ENCODE peak calls at places on chromosomes 13 and 19, in eight cellular contexts. K, A, F, N, S, O, Q and C are unnamed samples.
A peak's percentile ranks its signal among the peaks of the same experiment; 100 is the strongest.

GRCh38 chr13:47334173-47334572 is 437.3 kb upstream of the HTR2A start:
- DNase-seq in K (peak; percentile 27), N (no peak), Q (no peak), A (no peak), F (no peak), O (peak; percentile 89), S (no peak), C (no peak)

GRCh38 chr13:67158903-67159302 is 71.2 kb downstream of the PCDH9 start:
- DNase-seq in S (no peak), O (no peak), F (no peak), Q (no peak), N (no peak), K (no peak), A (no peak), C (no peak)

GRCh38 chr19:35904312-35905068 is 2.2 kb downstream of the HCST start:
- DNase-seq in N (no peak), Q (no peak), F (no peak), A (no peak), S (no peak), O (no peak), K (no peak), C (no peak)

GRCh38 chr19:40690699-40691420 is 409 bp upstream of the NUMBL start:
- DNase-seq in K (peak; percentile 97), F (peak; percentile 83), Q (peak; percentile 92), A (peak; percentile 96), S (peak; percentile 97), N (peak; percentile 97), O (peak; percentile 97), C (peak; percentile 97)

GRCh38 chr19:43901395-43902390 is 33.4 kb downstream of the ZNF45 start:
- DNase-seq in O (peak; percentile 93), Q (peak; percentile 81), A (peak; percentile 57), K (peak; percentile 79), S (peak; percentile 91), N (peak; percentile 91), F (peak; percentile 78), C (peak; percentile 85)

GRCh38 chr13:97233499-97233898 is 11.4 kb downstream of the MBNL2 start:
- DNase-seq in S (no peak), N (peak; percentile 21), A (no peak), O (no peak), K (no peak), F (no peak), Q (no peak), C (no peak)

GRCh38 chr13:100520936-100521765 is 67.4 kb downstream of the GGACT start:
- DNase-seq in Q (no peak), K (no peak), N (peak; percentile 67), A (no peak), S (no peak), O (no peak), F (no peak), C (no peak)

GRCh38 chr13:76523740-76524382 is 362.3 kb downstream of the KCTD12 start:
- DNase-seq in S (no peak), K (no peak), Q (no peak), N (no peak), A (no peak), F (no peak), O (no peak), C (no peak)

GRCh38 chr13:21537105-21537504 is 66.9 kb downstream of the MICU2 start:
- DNase-seq in K (no peak), A (no peak), Q (no peak), S (no peak), O (peak; percentile 30), F (no peak), N (no peak), C (no peak)

GRCh38 chr19:56162258-56162657 is 13.6 kb upstream of the GALP start:
- DNase-seq in A (no peak), Q (no peak), N (no peak), S (no peak), K (no peak), F (no peak), O (no peak), C (no peak)

GRCh38 chr19:31135841-31136240 is 213.4 kb downstream of the TSHZ3 start:
- DNase-seq in N (no peak), F (no peak), O (peak; percentile 84), S (no peak), Q (no peak), A (no peak), K (no peak), C (no peak)

GRCh38 chr13:29369060-29369743 is 226.3 kb downstream of the SLC7A1 start:
- DNase-seq in S (no peak), Q (no peak), O (peak; percentile 69), F (peak; percentile 39), A (no peak), N (peak; percentile 76), K (no peak), C (peak; percentile 73)

GRCh38 chr13:81395368-81395767 is 1054.4 kb upstream of the SPRY2 start:
- DNase-seq in O (no peak), S (peak; percentile 75), A (no peak), F (peak; percentile 67), Q (no peak), K (no peak), N (peak; percentile 59), C (peak; percentile 40)

DNA sequence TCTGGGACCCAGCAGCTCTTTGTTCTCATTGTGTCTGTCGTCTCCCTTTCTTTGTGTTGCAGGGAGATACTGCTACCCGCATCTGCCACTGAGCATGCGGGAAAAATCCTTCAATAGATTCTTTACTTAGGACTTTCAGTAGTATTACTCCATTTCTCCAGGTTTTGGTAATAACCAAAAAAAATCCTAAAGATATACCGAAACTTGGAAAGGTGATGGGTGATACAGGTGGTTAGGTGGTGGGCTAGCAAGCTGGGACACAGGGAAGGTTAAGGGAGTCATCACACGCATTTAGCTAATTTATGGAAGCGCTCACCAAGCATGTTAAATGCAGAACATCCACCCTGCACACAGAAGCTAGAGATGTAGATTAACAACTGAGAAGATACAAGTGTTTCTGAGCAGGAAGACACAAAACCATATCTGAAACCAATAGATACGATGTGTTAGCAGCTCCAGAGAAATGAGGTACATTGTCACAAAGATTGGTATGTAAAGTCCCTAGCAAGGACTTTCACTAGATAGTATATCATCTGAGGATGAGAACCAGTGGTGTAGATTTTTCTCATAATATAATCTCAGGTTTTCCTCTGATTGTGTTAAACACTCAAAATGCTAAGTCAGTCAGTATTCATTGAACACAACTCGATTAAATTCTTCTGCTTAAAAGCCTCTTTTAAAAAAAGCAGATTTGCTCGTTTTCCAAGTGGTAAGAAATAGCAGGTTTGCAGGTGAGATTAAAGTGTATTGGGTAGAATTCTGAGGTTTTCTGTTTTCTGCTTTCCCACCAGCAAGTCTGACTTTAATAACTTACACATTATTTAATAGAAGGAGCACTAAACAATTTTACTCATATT is 1.3 kb upstream of the SLAIN1 start:
- DNase-seq in O (no peak), F (peak; percentile 45), Q (no peak), S (no peak), N (peak; percentile 69), K (no peak), A (no peak), C (no peak)
- H3K4me3 ChIP-seq in O (no peak overlapping the region), F (no peak overlapping the region), Q (no peak overlapping the region), S (no peak overlapping the region), N (peak overlapping the region; percentile 83), K (peak overlapping the region; percentile 82), A (peak overlapping the region; percentile 98), C (no peak overlapping the region)

DNA sequence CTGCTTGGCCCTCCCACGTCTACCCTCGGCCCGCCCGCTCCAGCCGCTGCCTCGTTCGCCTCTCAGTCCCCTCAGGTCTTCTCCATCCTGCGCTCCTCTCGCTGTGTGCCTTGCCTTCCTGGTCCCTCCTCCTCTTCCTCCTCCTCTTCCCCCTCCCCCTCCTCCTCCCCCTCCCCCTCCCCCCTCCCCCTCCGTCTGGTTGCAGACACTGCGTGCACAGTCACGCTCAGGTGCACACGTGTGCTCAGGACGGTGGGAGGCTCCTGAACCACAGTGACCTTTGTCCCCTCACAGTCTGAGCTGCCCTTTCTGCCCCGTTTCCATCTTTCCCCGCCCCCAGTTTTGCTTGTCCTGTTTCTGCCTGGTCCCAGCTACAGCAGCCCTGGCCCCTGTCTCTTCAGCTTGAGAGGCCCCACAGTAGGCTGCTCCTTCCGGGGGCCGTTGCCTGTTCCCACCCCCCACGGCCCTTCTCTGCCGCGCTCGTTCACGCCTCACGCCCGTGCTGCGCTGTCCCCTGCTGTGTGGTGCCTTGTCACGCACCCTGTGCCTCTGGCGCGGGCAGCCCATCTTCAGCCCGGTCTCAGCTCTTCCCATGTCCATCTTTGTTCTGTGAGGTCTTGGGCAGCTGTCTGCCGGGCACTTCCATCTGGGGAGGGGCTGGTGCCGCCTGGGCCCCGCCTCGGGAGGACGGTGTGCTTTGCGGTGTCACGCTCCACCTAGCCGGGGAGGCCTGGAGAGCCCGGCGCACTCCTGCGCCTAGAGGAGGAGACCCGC is 13.8 kb upstream of the RPS15 start:
- DNase-seq in O (no peak), A (no peak), N (no peak), K (no peak), Q (no peak), S (no peak), F (no peak), C (no peak)
- H3K36me3 ChIP-seq in O (peaks cover 20% of the 10 kb centered on the region), A (peaks cover 94% of the 10 kb centered on the region), N (no peaks in the 10 kb centered on the region), K (peaks cover 91% of the 10 kb centered on the region), Q (peaks cover 79% of the 10 kb centered on the region), S (peaks cover 23% of the 10 kb centered on the region), F (peaks cover 93% of the 10 kb centered on the region), C (peaks cover 63% of the 10 kb centered on the region)

GRCh38 chr19:54138777-54139256 is 1.3 kb downstream of the CNOT3 start:
- DNase-seq in O (no peak), S (no peak), K (no peak), F (no peak), A (no peak), N (no peak), Q (no peak), C (no peak)
- H3K4me1 ChIP-seq in O (peaks cover 26% of the 10 kb centered on the region), S (peaks cover 16% of the 10 kb centered on the region), K (peaks cover 31% of the 10 kb centered on the region), F (no peaks in the 10 kb centered on the region), A (peaks cover 39% of the 10 kb centered on the region), N (peaks cover 8% of the 10 kb centered on the region), Q (peaks cover 19% of the 10 kb centered on the region), C (no peaks in the 10 kb centered on the region)

GRCh38 chr19:49490287-49491029 is 3.0 kb downstream of the RPL13A start:
- DNase-seq in Q (no peak), O (no peak), N (no peak), S (no peak), A (no peak), K (no peak), F (no peak), C (no peak)

GRCh38 chr19:49488863-49489537 is 1.6 kb downstream of the RPL13A start:
- DNase-seq in A (no peak), F (no peak), O (peak; percentile 60), Q (no peak), K (no peak), N (peak; percentile 16), S (no peak), C (no peak)

GRCh38 chr19:49488046-49488862 is 846 bp downstream of the RPL13A start:
- DNase-seq in S (no peak), K (no peak), O (peak; percentile 52), A (no peak), N (peak; percentile 85), Q (no peak), F (no peak), C (no peak)

GRCh38 chr19:49491030-49491803 is 3.8 kb downstream of the RPL13A start:
- DNase-seq in S (no peak), F (no peak), O (no peak), A (no peak), N (peak; percentile 1), Q (no peak), K (no peak), C (no peak)

DNA sequence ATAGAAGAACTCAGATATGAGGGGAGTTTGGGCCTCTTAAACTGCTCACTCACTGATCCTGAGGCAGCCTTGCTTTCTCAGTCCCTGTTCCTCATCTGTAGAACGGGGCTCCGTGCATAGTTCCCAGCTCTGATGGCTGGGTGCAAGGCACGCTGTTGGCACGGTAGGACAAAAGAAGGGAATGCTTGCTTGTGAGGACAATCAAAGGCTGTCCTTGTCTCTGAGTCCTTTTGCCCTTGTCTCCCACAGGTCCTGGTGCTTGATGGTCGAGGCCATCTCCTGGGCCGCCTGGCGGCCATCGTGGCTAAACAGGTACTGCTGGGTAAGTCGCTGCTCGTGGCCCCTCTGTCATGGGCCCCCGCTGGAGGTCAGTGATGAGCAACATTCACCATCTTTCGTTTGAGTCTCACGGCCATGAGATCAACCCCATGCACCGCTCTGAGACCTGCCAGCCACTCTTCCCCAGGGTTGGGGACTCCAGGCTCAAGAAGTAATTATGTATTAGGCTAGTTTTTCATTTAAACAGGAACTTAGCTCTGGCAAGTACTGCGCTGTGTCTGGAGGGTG is 2.3 kb downstream of the RPL13A start:
- DNase-seq in S (no peak), N (peak; percentile 2), K (no peak), Q (no peak), A (no peak), O (peak; percentile 52), F (no peak), C (no peak)
- H3K4me3 ChIP-seq in S (peak overlapping the region; percentile 88), N (peak overlapping the region; percentile 97), K (peak overlapping the region; percentile 98), Q (no peak overlapping the region), A (peak overlapping the region; percentile 89), O (peak overlapping the region; percentile 92), F (peak overlapping the region; percentile 92), C (peak overlapping the region; percentile 92)